ENCODE peak calls at places on chromosomes 16 and 17, in seven cellular contexts. One of them, this sample, is unnamed. For H3K4me1, the result is how much of the 10 kb centered on the place peaks cover.

GRCh38 chr17:47945529-47946508 is 4.4 kb downstream of the PNPO start:
- DNase-seq in upper lobe of left lung: no peak
- DNase-seq in adrenal gland: no peak
- DNase-seq in ovary: no peak
- DNase-seq in uterus: no peak
- DNase-seq in fibroblast of lung: no peak
- DNase-seq in sigmoid colon: no peak
- DNase-seq in this sample: no peak

GRCh38 chr17:7951143-7951792 is 19.3 kb downstream of the CNTROB start:
- DNase-seq in upper lobe of left lung: no peak
- DNase-seq in adrenal gland: no peak
- DNase-seq in ovary: no peak
- DNase-seq in uterus: no peak
- DNase-seq in fibroblast of lung: no peak
- DNase-seq in sigmoid colon: no peak
- DNase-seq in this sample: no peak

GRCh38 chr17:42182927-42183734 is 2.1 kb downstream of the HCRT start:
- DNase-seq in upper lobe of left lung: no peak
- DNase-seq in adrenal gland: no peak
- DNase-seq in ovary: no peak
- DNase-seq in uterus: no peak
- DNase-seq in fibroblast of lung: peak
- DNase-seq in sigmoid colon: no peak
- DNase-seq in this sample: no peak

GRCh38 chr17:34318474-34318873 is 761 bp upstream of the CCL8 start:
- DNase-seq in upper lobe of left lung: no peak
- DNase-seq in adrenal gland: no peak
- DNase-seq in ovary: no peak
- DNase-seq in uterus: no peak
- DNase-seq in fibroblast of lung: no peak
- DNase-seq in sigmoid colon: no peak
- DNase-seq in this sample: no peak

GRCh38 chr16:3131755-3132377 is 3.0 kb upstream of the ZNF213 start:
- DNase-seq in upper lobe of left lung: no peak
- DNase-seq in adrenal gland: no peak
- DNase-seq in ovary: peak
- DNase-seq in uterus: no peak
- DNase-seq in fibroblast of lung: peak
- DNase-seq in sigmoid colon: no peak
- DNase-seq in this sample: no peak

GRCh38 chr17:63519972-63520882 is 2.9 kb upstream of the KCNH6 start:
- DNase-seq in upper lobe of left lung: no peak
- DNase-seq in adrenal gland: no peak
- DNase-seq in ovary: no peak
- DNase-seq in uterus: no peak
- DNase-seq in fibroblast of lung: no peak
- DNase-seq in sigmoid colon: no peak
- DNase-seq in this sample: no peak

GRCh38 chr16:67242138-67242730 is 5.0 kb downstream of the FHOD1 start:
- DNase-seq in upper lobe of left lung: no peak
- DNase-seq in adrenal gland: no peak
- DNase-seq in ovary: no peak
- DNase-seq in uterus: no peak
- DNase-seq in fibroblast of lung: peak
- DNase-seq in sigmoid colon: no peak
- DNase-seq in this sample: no peak

GRCh38 chr17:77541995-77542394 is 401.2 kb downstream of the SEC14L1 start:
- DNase-seq in upper lobe of left lung: no peak
- DNase-seq in adrenal gland: peak
- DNase-seq in ovary: no peak
- DNase-seq in uterus: no peak
- DNase-seq in fibroblast of lung: no peak
- DNase-seq in sigmoid colon: no peak
- DNase-seq in this sample: peak

GRCh38 chr17:47733414-47734288 is 615 bp downstream of the TBX21 start:
- DNase-seq in upper lobe of left lung: no peak
- DNase-seq in adrenal gland: no peak
- DNase-seq in ovary: no peak
- DNase-seq in uterus: no peak
- DNase-seq in fibroblast of lung: no peak
- DNase-seq in sigmoid colon: peak
- DNase-seq in this sample: no peak

GRCh38 chr17:75260679-75261335 is 599 bp downstream of the GGA3 start:
- DNase-seq in upper lobe of left lung: no peak
- DNase-seq in adrenal gland: no peak
- DNase-seq in ovary: no peak
- DNase-seq in uterus: no peak
- DNase-seq in fibroblast of lung: no peak
- DNase-seq in sigmoid colon: no peak
- DNase-seq in this sample: no peak

GRCh38 chr17:1150863-1151685 is 28.7 kb downstream of the ABR start:
- DNase-seq in upper lobe of left lung: no peak
- DNase-seq in adrenal gland: no peak
- DNase-seq in ovary: no peak
- DNase-seq in uterus: no peak
- DNase-seq in fibroblast of lung: no peak
- DNase-seq in sigmoid colon: no peak
- DNase-seq in this sample: no peak

GRCh38 chr17:39938140-39938869 is 10.8 kb downstream of the LRRC3C start:
- DNase-seq in upper lobe of left lung: no peak
- DNase-seq in adrenal gland: no peak
- DNase-seq in ovary: no peak
- DNase-seq in uterus: no peak
- DNase-seq in fibroblast of lung: no peak
- DNase-seq in sigmoid colon: no peak
- DNase-seq in this sample: no peak

GRCh38 chr17:1713878-1714487 is 3.8 kb upstream of the TLCD2 start:
- DNase-seq in upper lobe of left lung: peak
- DNase-seq in adrenal gland: peak
- DNase-seq in ovary: peak
- DNase-seq in uterus: peak
- DNase-seq in fibroblast of lung: peak
- DNase-seq in sigmoid colon: no peak
- DNase-seq in this sample: no peak

GRCh38 chr17:19534562-19535149 is 1.0 kb downstream of the SLC47A1 start:
- DNase-seq in upper lobe of left lung: no peak
- DNase-seq in adrenal gland: no peak
- DNase-seq in ovary: no peak
- DNase-seq in uterus: no peak
- DNase-seq in fibroblast of lung: no peak
- DNase-seq in sigmoid colon: no peak
- DNase-seq in this sample: no peak

GRCh38 chr17:30969989-30970680 is 704 bp upstream of the RNF135 start:
- DNase-seq in upper lobe of left lung: no peak
- DNase-seq in adrenal gland: peak
- DNase-seq in ovary: no peak
- DNase-seq in uterus: peak
- DNase-seq in fibroblast of lung: peak
- DNase-seq in sigmoid colon: no peak
- DNase-seq in this sample: no peak

GRCh38 chr17:62343764-62344163 is 36.6 kb upstream of the EFCAB3 start:
- DNase-seq in upper lobe of left lung: no peak
- DNase-seq in adrenal gland: no peak
- DNase-seq in ovary: no peak
- DNase-seq in uterus: no peak
- DNase-seq in fibroblast of lung: no peak
- DNase-seq in sigmoid colon: no peak
- DNase-seq in this sample: no peak

GRCh38 chr17:69870091-69870530 is 204.9 kb upstream of the KCNJ16 start:
- DNase-seq in upper lobe of left lung: no peak
- DNase-seq in adrenal gland: no peak
- DNase-seq in ovary: no peak
- DNase-seq in uterus: no peak
- DNase-seq in fibroblast of lung: no peak
- DNase-seq in sigmoid colon: no peak
- DNase-seq in this sample: no peak

DNA sequence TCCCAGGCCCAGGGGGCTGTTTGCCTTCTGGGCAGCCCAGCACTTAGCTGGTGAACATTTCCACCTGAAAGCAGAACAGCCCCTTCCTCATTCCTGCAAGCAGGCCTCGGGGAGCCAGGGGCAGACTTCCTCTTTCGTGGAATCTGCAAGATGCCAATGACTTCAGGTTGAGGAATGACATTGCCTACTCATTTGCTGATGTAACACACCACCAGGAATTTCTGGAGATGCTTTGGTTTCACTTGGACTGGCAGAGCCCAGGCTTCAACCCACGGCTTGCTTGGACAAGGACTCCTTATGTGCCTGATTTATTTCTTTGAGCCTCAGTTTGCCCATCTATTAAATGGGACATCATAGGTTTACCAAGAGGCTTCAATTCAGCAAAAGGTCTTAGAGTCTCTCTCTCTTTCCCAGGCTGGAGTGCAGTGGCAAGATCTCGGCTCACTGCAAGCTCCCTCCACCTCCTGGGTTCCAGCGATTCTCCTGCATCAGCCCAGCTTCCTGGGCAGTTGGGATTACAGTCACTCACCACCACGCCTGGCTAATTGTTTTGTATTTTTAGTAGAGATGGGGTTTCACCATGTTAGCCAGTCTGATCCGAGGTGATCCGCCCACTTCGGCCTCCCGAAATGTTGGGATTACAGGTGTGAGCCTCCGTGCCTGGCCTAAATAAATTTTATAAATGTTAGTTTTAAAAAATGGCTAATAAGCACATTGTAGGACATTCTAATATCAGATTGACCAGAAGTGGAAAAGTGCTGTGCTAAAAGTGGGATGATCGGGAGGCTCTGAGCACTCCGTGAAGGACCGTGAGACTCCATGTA is 874 bp upstream of the NLRP1 start:
- DNase-seq in upper lobe of left lung: no peak
- DNase-seq in adrenal gland: no peak
- DNase-seq in ovary: no peak
- DNase-seq in uterus: no peak
- DNase-seq in fibroblast of lung: peak
- DNase-seq in sigmoid colon: no peak
- DNase-seq in this sample: no peak
- H3K4me1 ChIP-seq in upper lobe of left lung: under half
- H3K4me1 ChIP-seq in adrenal gland: under half
- H3K4me1 ChIP-seq in ovary: under half
- H3K4me1 ChIP-seq in uterus: under half
- H3K4me1 ChIP-seq in fibroblast of lung: under half
- H3K4me1 ChIP-seq in sigmoid colon: under half
- H3K4me1 ChIP-seq in this sample: under half

DNA sequence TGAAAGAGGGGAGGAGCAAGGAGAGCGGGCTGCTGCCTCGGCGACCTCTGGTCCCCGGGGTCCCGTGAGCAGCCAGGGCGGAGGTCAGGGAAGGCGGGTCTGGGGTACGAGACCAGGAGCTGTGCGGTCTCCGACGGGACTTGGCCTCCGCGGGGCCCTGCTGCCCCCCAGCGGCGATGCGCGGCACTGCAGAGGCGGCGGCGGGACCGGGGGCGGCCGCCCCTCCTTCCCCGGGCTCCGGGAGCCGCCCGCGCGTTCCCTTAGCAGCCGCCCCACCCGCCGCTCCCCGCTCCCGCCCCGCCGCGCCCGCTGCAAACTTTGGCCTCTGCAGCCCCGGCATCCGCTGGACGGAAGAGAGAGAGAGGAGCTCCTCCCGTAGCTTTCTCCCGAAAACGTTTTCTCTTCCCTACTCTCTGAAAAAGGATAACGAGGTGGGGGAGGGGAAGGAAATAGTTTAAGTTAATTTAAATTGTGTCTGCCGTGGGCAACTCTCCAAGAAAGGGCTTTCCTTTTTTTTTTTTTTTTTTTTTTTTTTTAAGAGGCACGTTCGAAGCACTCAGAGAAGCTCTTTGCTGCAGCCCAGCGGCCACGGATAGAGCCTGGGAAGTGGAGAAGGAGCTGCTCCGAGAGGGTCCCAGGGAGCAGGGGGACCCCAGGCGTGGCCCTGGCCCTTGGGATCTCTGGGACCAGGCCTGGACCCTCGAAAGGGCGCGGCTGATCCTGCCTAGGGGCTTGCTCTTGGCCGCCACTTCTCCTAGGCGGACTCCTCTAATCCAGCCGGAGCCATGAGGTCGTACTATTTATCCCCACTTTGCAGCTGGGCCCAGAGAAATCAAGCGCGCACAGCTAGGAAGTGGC is 43.2 kb downstream of the C16orf82 start:
- DNase-seq in upper lobe of left lung: peak
- DNase-seq in adrenal gland: peak
- DNase-seq in ovary: peak
- DNase-seq in uterus: peak
- DNase-seq in fibroblast of lung: peak
- DNase-seq in sigmoid colon: peak
- DNase-seq in this sample: peak
- H3K4me3 ChIP-seq in upper lobe of left lung: no peak
- H3K4me3 ChIP-seq in adrenal gland: peak
- H3K4me3 ChIP-seq in ovary: peak
- H3K4me3 ChIP-seq in uterus: peak
- H3K4me3 ChIP-seq in fibroblast of lung: peak
- H3K4me3 ChIP-seq in sigmoid colon: peak
- H3K4me3 ChIP-seq in this sample: peak

DNA sequence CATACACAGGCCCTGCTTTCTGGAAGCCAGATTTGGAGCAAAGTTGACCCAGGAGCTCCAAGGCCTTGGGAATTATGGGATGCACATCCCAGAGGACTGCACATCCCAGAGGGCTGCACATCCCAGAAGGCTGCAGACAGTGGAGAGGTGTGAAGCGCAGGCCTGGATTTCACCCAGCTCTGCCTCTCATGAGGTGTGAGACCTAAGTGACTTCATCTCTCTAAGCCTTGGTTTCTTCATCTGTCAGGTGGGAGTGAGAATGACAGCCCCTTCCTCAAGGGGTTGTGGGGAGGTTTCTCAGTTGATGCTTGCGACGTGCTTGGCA is 102.3 kb downstream of the GSG1L start:
- DNase-seq in upper lobe of left lung: no peak
- DNase-seq in adrenal gland: no peak
- DNase-seq in ovary: no peak
- DNase-seq in uterus: no peak
- DNase-seq in fibroblast of lung: no peak
- DNase-seq in sigmoid colon: no peak
- DNase-seq in this sample: no peak
- TF ChIP-seq CTCF in upper lobe of left lung: no peak
- TF ChIP-seq CTCF in adrenal gland: no peak
- TF ChIP-seq CTCF in ovary: no peak
- TF ChIP-seq CTCF in uterus: no peak
- TF ChIP-seq CTCF in fibroblast of lung: no peak
- TF ChIP-seq CTCF in sigmoid colon: no peak
- TF ChIP-seq CTCF in this sample: no peak

GRCh38 chr17:66813314-66813713 is 21.6 kb upstream of the CACNG5 start:
- DNase-seq in upper lobe of left lung: no peak
- DNase-seq in adrenal gland: no peak
- DNase-seq in ovary: no peak
- DNase-seq in uterus: no peak
- DNase-seq in fibroblast of lung: no peak
- DNase-seq in sigmoid colon: peak
- DNase-seq in this sample: no peak

GRCh38 chr17:66810951-66811682 is 23.8 kb upstream of the CACNG5 start:
- DNase-seq in upper lobe of left lung: no peak
- DNase-seq in adrenal gland: no peak
- DNase-seq in ovary: no peak
- DNase-seq in uterus: no peak
- DNase-seq in fibroblast of lung: no peak
- DNase-seq in sigmoid colon: peak
- DNase-seq in this sample: no peak

GRCh38 chr17:66809408-66809807 is 25.5 kb upstream of the CACNG5 start:
- DNase-seq in upper lobe of left lung: no peak
- DNase-seq in adrenal gland: no peak
- DNase-seq in ovary: no peak
- DNase-seq in uterus: no peak
- DNase-seq in fibroblast of lung: no peak
- DNase-seq in sigmoid colon: peak
- DNase-seq in this sample: no peak

GRCh38 chr17:66812571-66812970 is 22.3 kb upstream of the CACNG5 start:
- DNase-seq in upper lobe of left lung: no peak
- DNase-seq in adrenal gland: no peak
- DNase-seq in ovary: no peak
- DNase-seq in uterus: no peak
- DNase-seq in fibroblast of lung: no peak
- DNase-seq in sigmoid colon: peak
- DNase-seq in this sample: no peak

GRCh38 chr17:66811683-66812054 is 23.2 kb upstream of the CACNG5 start:
- DNase-seq in upper lobe of left lung: no peak
- DNase-seq in adrenal gland: no peak
- DNase-seq in ovary: no peak
- DNase-seq in uterus: no peak
- DNase-seq in fibroblast of lung: no peak
- DNase-seq in sigmoid colon: peak
- DNase-seq in this sample: no peak
- H3K4me1 ChIP-seq in upper lobe of left lung: under half
- H3K4me1 ChIP-seq in adrenal gland: under half
- H3K4me1 ChIP-seq in ovary: under half
- H3K4me1 ChIP-seq in uterus: under half
- H3K4me1 ChIP-seq in fibroblast of lung: under half
- H3K4me1 ChIP-seq in sigmoid colon: under half
- H3K4me1 ChIP-seq in this sample: under half

This sample was measured in heart left ventricle.